ENCODE peak calls at places on chromosomes 1 and 21, in eight cellular contexts. T, S, L, E, I, N, H and F are unnamed samples.
A peak's percentile ranks its signal among the peaks of the same experiment; 100 is the strongest.

GRCh38 chr21:44927587-44928461 is 7.1 kb upstream of the ITGB2 start:
- DNase-seq in T (no peak), S (peak; percentile 46), L (peak; percentile 49), E (peak; percentile 69), I (peak; percentile 68), N (no peak), H (no peak), F (no peak)

GRCh38 chr1:245370905-245371581 is 216.3 kb downstream of the KIF26B start:
- DNase-seq in T (no peak), S (peak; percentile 27), L (peak; percentile 35), E (no peak), I (no peak), N (no peak), H (no peak), F (no peak)

GRCh38 chr1:193580419-193580818 is 394.0 kb upstream of the B3GALT2 start:
- DNase-seq in T (no peak), S (no peak), L (no peak), E (no peak), I (no peak), N (no peak), H (no peak), F (no peak)

GRCh38 chr1:154669464-154670282 is 61.7 kb upstream of the ADAR start:
- DNase-seq in T (peak; percentile 60), S (peak; percentile 74), L (peak; percentile 86), E (peak; percentile 68), I (peak; percentile 11), N (peak; percentile 65), H (peak; percentile 83), F (peak; percentile 21)

GRCh38 chr1:109667452-109668122 is at the start of gene GSTM2:
- DNase-seq in T (peak; percentile 95), S (peak; percentile 96), L (peak; percentile 86), E (peak; percentile 76), I (no peak), N (peak; percentile 86), H (peak; percentile 95), F (no peak)

GRCh38 chr1:2611034-2611501 is 21.7 kb downstream of the MMEL1 start:
- DNase-seq in T (no peak), S (no peak), L (peak; percentile 6), E (no peak), I (no peak), N (no peak), H (no peak), F (no peak)

GRCh38 chr21:45504516-45505415 is 37.5 kb downstream of the SLC19A1 start:
- DNase-seq in T (no peak), S (peak; percentile 14), L (no peak), E (no peak), I (no peak), N (no peak), H (peak; percentile 13), F (no peak)

GRCh38 chr1:93546162-93546863 is 98.4 kb downstream of the FNBP1L start:
- DNase-seq in T (no peak), S (no peak), L (no peak), E (no peak), I (no peak), N (no peak), H (no peak), F (no peak)

GRCh38 chr1:161676441-161676840 is 13.5 kb downstream of the FCGR2B start:
- DNase-seq in T (no peak), S (no peak), L (no peak), E (no peak), I (no peak), N (no peak), H (no peak), F (no peak)

GRCh38 chr1:37094302-37094701 is 60.0 kb upstream of the GRIK3 start:
- DNase-seq in T (no peak), S (no peak), L (no peak), E (no peak), I (no peak), N (no peak), H (no peak), F (no peak)

GRCh38 chr1:48469616-48470500 is 2.1 kb downstream of the SPATA6 start:
- DNase-seq in T (peak; percentile 75), S (peak; percentile 64), L (peak; percentile 87), E (peak; percentile 85), I (no peak), N (peak; percentile 78), H (peak; percentile 49), F (peak; percentile 14)

GRCh38 chr1:37557402-37557801 is 662 bp downstream of the DNALI1 start:
- DNase-seq in T (no peak), S (no peak), L (no peak), E (no peak), I (no peak), N (no peak), H (no peak), F (no peak)

DNA sequence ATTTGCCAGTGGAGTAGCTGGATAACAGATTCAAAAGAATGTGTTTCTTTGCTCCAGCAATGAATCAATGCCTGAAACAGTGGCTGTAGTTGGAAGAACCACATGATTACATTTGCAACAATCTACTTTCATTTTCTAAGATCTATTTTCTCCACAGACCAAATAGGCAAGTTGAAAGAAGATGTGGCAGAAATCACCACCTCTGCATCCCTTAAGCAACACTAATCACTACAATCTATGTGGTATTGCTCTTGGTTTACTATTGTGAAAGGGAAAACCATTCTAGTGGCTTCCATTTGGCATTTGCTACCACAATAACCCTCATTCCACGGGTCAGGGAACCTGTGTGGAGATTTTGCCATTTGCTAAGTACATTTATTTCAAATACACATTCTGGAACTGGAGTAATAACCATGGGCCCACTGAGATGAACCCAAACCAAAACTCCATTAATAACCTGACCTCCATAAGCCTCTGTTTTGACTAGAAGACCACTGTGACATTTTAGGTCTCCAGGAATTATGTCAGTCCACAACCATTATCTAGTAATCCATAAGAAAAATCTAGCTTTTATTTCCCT is 66.3 kb downstream of the C1orf185 start:
- DNase-seq in T (no peak), S (no peak), L (peak; percentile 6), E (peak; percentile 7), I (no peak), N (no peak), H (no peak), F (no peak)
- TF ChIP-seq CTCF in T (no peak), S (no peak), L (no peak), E (no peak), I (no peak), N (no peak), H (no peak), F (no peak)

GRCh38 chr1:22254756-22255155 is 111.9 kb upstream of the WNT4 start:
- DNase-seq in T (no peak), S (no peak), L (no peak), E (no peak), I (no peak), N (no peak), H (no peak), F (no peak)
- H3K4me3 ChIP-seq in T (no peak overlapping the region), S (no peak overlapping the region), L (no peak overlapping the region), E (no peak overlapping the region), I (no peak overlapping the region), N (no peak overlapping the region), H (no peak overlapping the region), F (no peak overlapping the region)

GRCh38 chr1:214492405-214493075 is 58.9 kb downstream of the PTPN14 start:
- DNase-seq in T (no peak), S (no peak), L (peak; percentile 49), E (peak; percentile 24), I (no peak), N (no peak), H (no peak), F (no peak)

GRCh38 chr1:214493126-214493796 is 58.1 kb downstream of the PTPN14 start:
- DNase-seq in T (no peak), S (no peak), L (no peak), E (peak; percentile 81), I (no peak), N (no peak), H (no peak), F (no peak)

GRCh38 chr1:214494706-214495105 is 56.7 kb downstream of the PTPN14 start:
- DNase-seq in T (no peak), S (no peak), L (no peak), E (no peak), I (peak; percentile 77), N (no peak), H (no peak), F (no peak)

GRCh38 chr1:214498030-214498429 is 53.4 kb downstream of the PTPN14 start:
- DNase-seq in T (no peak), S (no peak), L (no peak), E (no peak), I (no peak), N (no peak), H (no peak), F (no peak)

DNA sequence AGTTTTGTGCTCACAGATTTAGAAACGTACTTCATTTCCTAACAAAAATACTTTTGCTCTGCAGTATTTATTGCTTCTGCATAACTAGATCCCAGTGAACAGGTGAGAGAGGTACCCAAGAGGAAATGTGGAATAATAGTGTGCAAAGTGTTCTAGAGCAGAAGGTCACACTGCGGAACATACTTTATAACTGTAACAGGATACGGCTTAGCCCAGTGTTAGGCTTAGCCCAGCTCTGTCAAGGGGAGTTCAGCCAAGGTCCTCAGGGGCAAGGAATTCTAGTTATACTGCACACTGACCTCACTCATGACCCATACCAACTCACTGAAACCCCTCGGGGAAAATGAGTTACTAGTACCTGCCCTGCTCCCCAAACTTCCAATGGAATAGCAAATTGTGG is 55.3 kb downstream of the PTPN14 start:
- DNase-seq in T (no peak), S (no peak), L (no peak), E (no peak), I (no peak), N (no peak), H (no peak), F (no peak)
- TF ChIP-seq CTCF in T (no peak), S (no peak), L (no peak), E (no peak), I (no peak), N (no peak), H (no peak), F (no peak)

GRCh38 chr1:23823767-23824166 is 1.5 kb downstream of the HMGCL start:
- DNase-seq in T (no peak), S (no peak), L (no peak), E (no peak), I (no peak), N (no peak), H (no peak), F (no peak)
- H3K4me3 ChIP-seq in T (no peak overlapping the region), S (no peak overlapping the region), L (peak overlapping the region; percentile 85), E (no peak overlapping the region), I (no peak overlapping the region), N (no peak overlapping the region), H (no peak overlapping the region), F (no peak overlapping the region)